ENCODE peak calls at places on chromosome 14, in six cellular contexts. J is stimulated activated CD8-positive, alpha-beta memory T cell treated with anti-CD3 and anti-CD28 coated beads, Interleukin-7, amount 100 ng/mL, for 24 hours; F is putamen; B is GOT3; I is CD8-positive, alpha-beta T cell; S is left ventricle myocardium inferior. V is an unnamed sample.

GRCh38 chr14:24921903-24922302 is 128.0 kb downstream of the STXBP6 start:
- DNase-seq in S (no peak), F (no peak), I (no peak), J (no peak), B (no peak), V (no peak)

GRCh38 chr14:32724864-32725550 is 213.7 kb upstream of the NPAS3 start:
- DNase-seq in B (no peak), I (no peak), J (no peak), S (no peak), F (no peak), V (no peak)

GRCh38 chr14:77241955-77242354 is 29.1 kb downstream of the NGB start:
- DNase-seq in S (no peak), F (no peak), J (no peak), B (no peak), I (no peak), V (no peak)

GRCh38 chr14:80629606-80630005 is 311.9 kb downstream of the CEP128 start:
- DNase-seq in S (no peak), I (no peak), J (no peak), F (no peak), B (no peak), V (no peak)

GRCh38 chr14:75515631-75515999 is 6.7 kb upstream of the BATF start:
- DNase-seq in I (no peak), S (no peak), F (no peak), J (no peak), B (no peak), V (peak)

GRCh38 chr14:102234331-102235264 is 70.4 kb downstream of the MOK start:
- DNase-seq in I (no peak), B (no peak), F (no peak), S (no peak), J (no peak), V (no peak)

GRCh38 chr14:103698380-103699260 is 16.6 kb downstream of the XRCC3 start:
- DNase-seq in S (peak), B (no peak), F (no peak), I (no peak), J (no peak), V (no peak)

GRCh38 chr14:101073598-101073965 is 170.1 kb upstream of the RTL1 start:
- DNase-seq in F (no peak), B (no peak), S (no peak), J (no peak), I (no peak), V (no peak)

GRCh38 chr14:55578511-55578910 is 1.5 kb upstream of the KTN1 start:
- DNase-seq in B (no peak), S (no peak), J (no peak), F (peak), I (no peak), V (peak)

GRCh38 chr14:102390064-102390463 is 27.3 kb downstream of the TECPR2 start:
- DNase-seq in I (no peak), B (no peak), S (no peak), J (no peak), F (no peak), V (peak)

GRCh38 chr14:38870437-38870836 is 232.6 kb downstream of the SEC23A start:
- DNase-seq in S (no peak), J (no peak), I (no peak), B (no peak), F (no peak), V (no peak)

GRCh38 chr14:67554341-67554740 is 21.3 kb downstream of the PLEKHH1 start:
- DNase-seq in J (no peak), B (no peak), F (no peak), I (no peak), S (no peak), V (no peak)

GRCh38 chr14:25904446-25904845 is 693.4 kb downstream of the NOVA1 start:
- DNase-seq in I (no peak), B (no peak), S (no peak), J (no peak), F (no peak), V (no peak)

GRCh38 chr14:96584199-96584906 is 82.2 kb downstream of the PAPOLA start:
- DNase-seq in B (no peak), J (no peak), I (peak), F (no peak), S (no peak), V (no peak)

GRCh38 chr14:103185051-103186027 is 62.1 kb downstream of the TNFAIP2 start:
- DNase-seq in S (no peak), B (no peak), I (no peak), J (no peak), F (no peak), V (no peak)

GRCh38 chr14:104897286-104898194 is 27.1 kb upstream of the PLD4 start:
- DNase-seq in F (no peak), B (no peak), I (no peak), J (no peak), S (no peak), V (no peak)

GRCh38 chr14:101185081-101185835 is 281.7 kb upstream of the RTL1 start:
- DNase-seq in B (no peak), I (no peak), J (no peak), S (no peak), F (no peak), V (no peak)

GRCh38 chr14:92665699-92666110 is 82.7 kb downstream of the LGMN start:
- DNase-seq in B (no peak), I (no peak), S (no peak), F (no peak), J (no peak), V (no peak)

V was measured in globus pallidus.